ENCODE peak calls at places on chromosomes 2 and 18, in five cellular contexts. F, Z, T, Y and W are unnamed samples.

GRCh38 chr2:36834203-36834602 is 132.1 kb downstream of the STRN start:
- DNase-seq in F (no peak), Z (no peak), T (no peak), Y (no peak), W (no peak)

GRCh38 chr2:157055660-157056199 is 201.8 kb upstream of the GALNT5 start:
- DNase-seq in F (no peak), Z (peak), T (peak), Y (peak), W (peak)

GRCh38 chr2:240520143-240520973 is 37.4 kb downstream of the ANKMY1 start:
- DNase-seq in F (no peak), Z (no peak), T (no peak), Y (no peak), W (no peak)

GRCh38 chr18:72869786-72870185 is 2.0 kb upstream of the NETO1 start:
- DNase-seq in F (no peak), Z (no peak), T (no peak), Y (no peak), W (no peak)

GRCh38 chr2:219228745-219229374 is 576 bp downstream of the ATG9A start:
- DNase-seq in F (no peak), Z (no peak), T (no peak), Y (no peak), W (no peak)

GRCh38 chr2:187976667-187977333 is 314.9 kb upstream of the GULP1 start:
- DNase-seq in F (no peak), Z (no peak), T (no peak), Y (no peak), W (no peak)

GRCh38 chr2:9002637-9003365 is 683 bp downstream of the MBOAT2 start:
- DNase-seq in F (no peak), Z (peak), T (no peak), Y (no peak), W (peak)

GRCh38 chr2:71534786-71535185 is 81.4 kb downstream of the DYSF start:
- DNase-seq in F (no peak), Z (no peak), T (no peak), Y (no peak), W (no peak)

GRCh38 chr2:157565550-157565949 is 63.1 kb downstream of the ACVR1C start:
- DNase-seq in F (no peak), Z (no peak), T (no peak), Y (no peak), W (no peak)

GRCh38 chr2:45390856-45391255 is 220.2 kb downstream of the SRBD1 start:
- DNase-seq in F (no peak), Z (no peak), T (no peak), Y (no peak), W (no peak)

GRCh38 chr2:239354132-239354790 is 46.6 kb downstream of the HDAC4 start:
- DNase-seq in F (no peak), Z (no peak), T (no peak), Y (no peak), W (no peak)

GRCh38 chr2:62455957-62456692 is 49.9 kb downstream of the TMEM17 start:
- DNase-seq in F (no peak), Z (no peak), T (no peak), Y (no peak), W (no peak)
- H3K4me3 ChIP-seq in F (no peak), Z (no peak), T (no peak), Y (no peak), W (no peak)

GRCh38 chr2:164696634-164697033 is 75.4 kb upstream of the GRB14 start:
- DNase-seq in F (no peak), Z (no peak), T (no peak), Y (no peak), W (no peak)
- TF ChIP-seq CTCF in F (no peak), Z (no peak), T (peak), Y (peak), W (peak)

GRCh38 chr2:238284802-238285515 is 3.5 kb downstream of the PER2 start:
- DNase-seq in F (no peak), Z (no peak), T (no peak), Y (no peak), W (no peak)
- H3K4me3 ChIP-seq in F (no peak), Z (no peak), T (no peak), Y (no peak), W (peak)

DNA sequence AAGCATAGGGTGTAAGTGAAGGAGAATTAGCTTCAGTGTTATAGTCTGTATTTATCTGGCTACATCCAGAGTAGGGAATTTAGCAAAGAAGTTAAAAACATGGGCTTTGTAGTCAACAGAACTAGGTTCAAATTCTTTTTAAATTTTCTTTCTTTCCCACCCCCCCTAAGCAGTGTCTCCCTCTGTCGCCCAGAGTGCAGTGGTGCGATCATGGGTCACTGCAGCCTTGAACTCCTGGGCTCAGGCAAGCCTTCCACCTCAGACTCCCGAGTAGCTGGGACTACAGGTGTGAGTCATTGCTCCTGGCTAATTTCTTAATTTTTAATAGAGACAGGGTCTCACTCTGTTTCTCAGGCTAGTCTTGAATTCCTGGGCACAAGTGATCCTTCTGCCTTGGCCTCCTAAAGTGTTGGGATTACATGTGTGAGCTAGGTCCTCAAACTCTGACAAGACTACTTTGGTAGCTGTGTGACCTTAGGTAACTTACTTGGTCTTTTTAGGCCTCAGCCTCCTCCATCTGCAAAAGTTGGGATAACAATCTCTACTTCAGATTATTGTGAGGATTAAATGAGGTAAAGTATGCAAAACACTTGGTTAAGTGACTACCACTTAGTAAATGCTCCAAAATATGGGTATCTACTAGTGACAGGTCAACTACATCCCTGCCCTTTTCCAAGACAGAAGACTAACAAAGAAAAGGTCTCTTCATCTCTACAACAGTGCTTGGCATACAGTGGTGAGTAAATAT is 17.8 kb downstream of the DOK1 start:
- DNase-seq in F (no peak), Z (no peak), T (no peak), Y (no peak), W (no peak)
- TF ChIP-seq CTCF in F (no peak), Z (peak), T (peak), Y (no peak), W (no peak)

GRCh38 chr18:62614499-62614898 is 91.7 kb downstream of the ZCCHC2 start:
- DNase-seq in F (no peak), Z (no peak), T (no peak), Y (no peak), W (no peak)

GRCh38 chr18:62610509-62611394 is 87.9 kb downstream of the ZCCHC2 start:
- DNase-seq in F (no peak), Z (no peak), T (no peak), Y (no peak), W (peak)

GRCh38 chr18:62612721-62613120 is 89.9 kb downstream of the ZCCHC2 start:
- DNase-seq in F (no peak), Z (no peak), T (no peak), Y (no peak), W (no peak)

GRCh38 chr18:62612246-62612645 is 89.4 kb downstream of the ZCCHC2 start:
- DNase-seq in F (no peak), Z (no peak), T (no peak), Y (no peak), W (no peak)

DNA sequence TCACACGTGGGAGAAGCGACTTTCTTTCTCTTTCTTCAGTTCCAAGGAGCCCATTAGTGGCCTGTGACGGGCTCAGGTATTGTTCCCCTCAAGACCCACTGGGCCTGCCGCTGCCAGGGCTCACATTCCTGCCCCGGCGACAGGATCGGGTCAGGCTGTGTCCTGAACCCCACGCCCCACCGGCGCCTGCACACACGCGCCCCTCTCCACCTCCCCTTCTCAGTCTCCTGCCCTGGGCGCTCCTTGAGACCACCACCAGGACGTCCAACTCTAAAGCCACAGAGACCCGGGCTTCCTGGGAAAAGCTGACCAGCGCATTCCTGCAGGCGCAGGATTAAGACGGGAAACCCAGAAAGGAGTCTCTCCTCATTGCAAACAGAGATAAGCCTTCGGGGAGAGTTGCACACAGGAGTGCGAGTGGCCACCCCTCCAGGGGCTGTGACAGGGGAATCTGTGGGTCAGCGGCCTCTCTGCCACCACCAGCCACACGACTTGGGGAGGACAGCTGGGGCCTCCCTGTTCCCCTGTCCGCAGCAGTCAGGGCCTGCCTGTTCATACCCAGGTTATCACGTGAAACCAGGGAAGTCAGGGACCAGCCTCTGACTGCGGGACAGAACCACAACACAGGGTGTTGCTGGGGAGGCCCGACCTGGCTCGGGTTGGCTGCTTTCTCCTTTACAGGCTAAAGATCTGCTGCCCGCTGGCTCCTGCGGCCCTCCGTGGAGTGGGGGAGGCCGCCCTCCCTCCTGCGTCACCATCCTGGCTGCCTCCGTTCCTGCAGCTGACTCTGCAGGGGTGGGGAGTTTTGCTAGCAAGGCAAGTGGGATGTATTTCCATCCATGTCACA is 88.8 kb downstream of the ZCCHC2 start:
- DNase-seq in F (no peak), Z (no peak), T (no peak), Y (peak), W (no peak)
- H3K4me3 ChIP-seq in F (no peak), Z (peak), T (no peak), Y (peak), W (peak)

GRCh38 chr2:50396301-50396637 is 635.7 kb downstream of the NRXN1 start:
- DNase-seq in F (no peak), Z (no peak), T (no peak), Y (no peak), W (no peak)

GRCh38 chr2:50398101-50398500 is 633.8 kb downstream of the NRXN1 start:
- DNase-seq in F (no peak), Z (no peak), T (no peak), Y (no peak), W (no peak)

GRCh38 chr2:50402654-50402960 is 629.3 kb downstream of the NRXN1 start:
- DNase-seq in F (no peak), Z (no peak), T (no peak), Y (no peak), W (no peak)

DNA sequence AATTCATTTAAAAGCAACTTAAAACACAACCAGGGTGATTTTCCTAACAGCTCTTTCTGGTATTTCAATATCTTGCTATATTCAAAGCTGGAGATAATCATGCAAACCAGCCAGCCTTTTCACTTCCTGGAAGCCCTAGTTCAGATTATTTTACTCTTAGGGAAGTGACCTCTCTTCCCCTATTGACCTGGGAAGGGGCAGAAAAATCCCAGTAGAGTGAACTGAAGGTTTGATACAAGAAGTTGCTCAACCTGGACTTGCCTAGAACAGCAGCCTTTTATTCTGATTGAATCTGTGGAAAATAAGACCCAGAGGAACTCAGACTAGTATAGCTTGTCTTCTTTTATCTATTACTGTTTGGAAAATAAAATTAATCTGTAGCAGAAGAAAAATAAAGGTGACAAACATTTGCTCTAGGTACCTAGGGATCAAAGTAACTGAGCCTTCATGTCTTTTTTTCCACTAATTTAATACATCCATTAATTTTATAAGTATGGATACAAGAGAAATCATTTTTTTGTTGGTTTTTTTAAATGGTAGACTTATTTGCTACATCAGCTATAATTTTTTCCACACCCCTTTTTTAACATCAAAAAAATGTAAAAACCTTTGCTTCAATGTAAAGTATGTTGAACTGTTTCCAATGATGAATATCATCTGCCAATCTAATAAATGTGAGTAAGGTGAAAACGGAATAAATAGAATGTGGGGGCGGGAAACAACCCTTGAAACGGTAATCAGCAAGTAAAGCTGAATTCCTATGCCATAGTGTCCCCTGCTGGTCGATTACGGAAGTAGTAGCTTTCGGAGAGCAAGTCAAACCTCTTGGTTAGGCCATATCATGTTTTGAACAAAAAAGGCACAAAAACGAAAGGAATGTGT is 629.9 kb downstream of the NRXN1 start:
- DNase-seq in F (no peak), Z (peak), T (peak), Y (peak), W (peak)
- TF ChIP-seq CTCF in F (peak), Z (peak), T (peak), Y (peak), W (peak)

DNA sequence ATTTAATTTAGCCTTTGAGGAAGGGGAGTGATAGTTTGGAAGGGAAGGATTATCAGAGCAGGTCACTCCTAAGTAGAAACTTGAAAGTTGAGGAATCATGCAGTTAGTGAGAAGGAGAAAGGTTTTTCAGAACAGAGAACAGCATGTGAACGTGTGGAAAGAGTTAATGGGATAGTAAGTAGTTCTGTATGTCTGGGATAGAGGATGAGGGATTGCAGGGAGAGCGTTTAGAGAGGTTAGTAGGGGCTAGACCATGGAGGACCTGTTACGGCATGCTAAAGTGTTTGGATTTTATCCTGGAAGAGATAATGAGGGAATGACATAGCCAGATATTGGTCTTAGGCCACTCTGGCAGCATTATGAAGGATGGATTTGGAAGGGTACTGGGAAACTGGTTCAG is 1.8 kb downstream of the ZNF512 start:
- DNase-seq in F (no peak), Z (no peak), T (no peak), Y (no peak), W (no peak)
- H3K4me3 ChIP-seq in F (no peak), Z (no peak), T (no peak), Y (peak), W (peak)